ENCODE peak calls at places on chromosome 4, in four cellular contexts. One of them, this sample, is unnamed.

GRCh38 chr4:33063238-33063637 is 2343.1 kb downstream of the PCDH7 start:
- DNase-seq in iris pigment epithelial cell: peak; percentile 72
- DNase-seq in foreskin fibroblast: peak; percentile 82
- DNase-seq in CD8-positive, alpha-beta T cell: no peak
- DNase-seq in this sample: no peak

GRCh38 chr4:70743728-70744127 is 22.0 kb downstream of the RUFY3 start:
- DNase-seq in iris pigment epithelial cell: peak; percentile 44
- DNase-seq in foreskin fibroblast: peak; percentile 12
- DNase-seq in CD8-positive, alpha-beta T cell: no peak
- DNase-seq in this sample: no peak

GRCh38 chr4:85187106-85187505 is 220.6 kb upstream of the WDFY3 start:
- DNase-seq in iris pigment epithelial cell: no peak
- DNase-seq in foreskin fibroblast: no peak
- DNase-seq in CD8-positive, alpha-beta T cell: no peak
- DNase-seq in this sample: no peak

GRCh38 chr4:173171098-173171497 is 2.5 kb downstream of the GALNT7 start:
- DNase-seq in iris pigment epithelial cell: peak; percentile 46
- DNase-seq in foreskin fibroblast: peak; percentile 59
- DNase-seq in CD8-positive, alpha-beta T cell: no peak
- DNase-seq in this sample: peak; percentile 43

GRCh38 chr4:89558147-89558546 is 250.5 kb upstream of the GPRIN3 start:
- DNase-seq in iris pigment epithelial cell: peak; percentile 34
- DNase-seq in foreskin fibroblast: peak; percentile 32
- DNase-seq in CD8-positive, alpha-beta T cell: no peak
- DNase-seq in this sample: peak; percentile 32

GRCh38 chr4:88841635-88842034 is 144.0 kb upstream of the NAP1L5 start:
- DNase-seq in iris pigment epithelial cell: peak; percentile 56
- DNase-seq in foreskin fibroblast: peak; percentile 83
- DNase-seq in CD8-positive, alpha-beta T cell: no peak
- DNase-seq in this sample: no peak

GRCh38 chr4:73703320-73703719 is 37.0 kb upstream of the CXCL8 start:
- DNase-seq in iris pigment epithelial cell: no peak
- DNase-seq in foreskin fibroblast: no peak
- DNase-seq in CD8-positive, alpha-beta T cell: no peak
- DNase-seq in this sample: no peak

GRCh38 chr4:5998333-5998936 is 19.8 kb downstream of the C4orf50 start:
- DNase-seq in iris pigment epithelial cell: peak; percentile 62
- DNase-seq in foreskin fibroblast: peak; percentile 59
- DNase-seq in CD8-positive, alpha-beta T cell: no peak
- DNase-seq in this sample: peak; percentile 64

GRCh38 chr4:170256807-170257206 is 167.1 kb upstream of the AADAT start:
- DNase-seq in iris pigment epithelial cell: no peak
- DNase-seq in foreskin fibroblast: no peak
- DNase-seq in CD8-positive, alpha-beta T cell: no peak
- DNase-seq in this sample: no peak

GRCh38 chr4:105969575-105969974 is 74.3 kb downstream of the NPNT start:
- DNase-seq in iris pigment epithelial cell: no peak
- DNase-seq in foreskin fibroblast: no peak
- DNase-seq in CD8-positive, alpha-beta T cell: no peak
- DNase-seq in this sample: no peak

GRCh38 chr4:161823450-161823849 is 340.4 kb downstream of the FSTL5 start:
- DNase-seq in iris pigment epithelial cell: no peak
- DNase-seq in foreskin fibroblast: no peak
- DNase-seq in CD8-positive, alpha-beta T cell: no peak
- DNase-seq in this sample: no peak

GRCh38 chr4:10639664-10640063 is 44.9 kb downstream of the CLNK start:
- DNase-seq in iris pigment epithelial cell: no peak
- DNase-seq in foreskin fibroblast: peak; percentile 14
- DNase-seq in CD8-positive, alpha-beta T cell: no peak
- DNase-seq in this sample: no peak

GRCh38 chr4:37748546-37748945 is 62.4 kb upstream of the RELL1 start:
- DNase-seq in iris pigment epithelial cell: no peak
- DNase-seq in foreskin fibroblast: no peak
- DNase-seq in CD8-positive, alpha-beta T cell: no peak
- DNase-seq in this sample: peak; percentile 13

GRCh38 chr4:112604590-112604989 is 32.1 kb downstream of the ZGRF1 start:
- DNase-seq in iris pigment epithelial cell: peak; percentile 62
- DNase-seq in foreskin fibroblast: peak; percentile 79
- DNase-seq in CD8-positive, alpha-beta T cell: peak; percentile 37
- DNase-seq in this sample: peak; percentile 53

GRCh38 chr4:147928400-147928799 is 196.5 kb downstream of the ARHGAP10 start:
- DNase-seq in iris pigment epithelial cell: peak; percentile 47
- DNase-seq in foreskin fibroblast: peak; percentile 48
- DNase-seq in CD8-positive, alpha-beta T cell: no peak
- DNase-seq in this sample: no peak

GRCh38 chr4:106266201-106266600 is 49.8 kb downstream of the TBCK start:
- DNase-seq in iris pigment epithelial cell: peak; percentile 67
- DNase-seq in foreskin fibroblast: peak; percentile 62
- DNase-seq in CD8-positive, alpha-beta T cell: no peak
- DNase-seq in this sample: peak; percentile 58

GRCh38 chr4:125042031-125042430 is 272.7 kb upstream of the FAT4 start:
- DNase-seq in iris pigment epithelial cell: no peak
- DNase-seq in foreskin fibroblast: no peak
- DNase-seq in CD8-positive, alpha-beta T cell: no peak
- DNase-seq in this sample: no peak

GRCh38 chr4:118848242-118848641 is 12.3 kb upstream of the SEC24D start:
- DNase-seq in iris pigment epithelial cell: no peak
- DNase-seq in foreskin fibroblast: no peak
- DNase-seq in CD8-positive, alpha-beta T cell: no peak
- DNase-seq in this sample: no peak

GRCh38 chr4:150072906-150073714 is 5.1 kb upstream of the DCLK2 start:
- DNase-seq in iris pigment epithelial cell: peak; percentile 93
- DNase-seq in foreskin fibroblast: peak; percentile 92
- DNase-seq in CD8-positive, alpha-beta T cell: no peak
- DNase-seq in this sample: no peak

GRCh38 chr4:54231419-54232150 is 2.5 kb downstream of the PDGFRA start:
- DNase-seq in iris pigment epithelial cell: peak; percentile 56
- DNase-seq in foreskin fibroblast: peak; percentile 91
- DNase-seq in CD8-positive, alpha-beta T cell: no peak
- DNase-seq in this sample: no peak

GRCh38 chr4:143302526-143302925 is 34.1 kb upstream of the GAB1 start:
- DNase-seq in iris pigment epithelial cell: no peak
- DNase-seq in foreskin fibroblast: peak; percentile 16
- DNase-seq in CD8-positive, alpha-beta T cell: no peak
- DNase-seq in this sample: no peak

GRCh38 chr4:77193511-77194236 is 36.7 kb downstream of the CCNG2 start:
- DNase-seq in iris pigment epithelial cell: no peak
- DNase-seq in foreskin fibroblast: no peak
- DNase-seq in CD8-positive, alpha-beta T cell: peak; percentile 77
- DNase-seq in this sample: no peak

GRCh38 chr4:18795794-18796193 is 774.2 kb upstream of the LCORL start:
- DNase-seq in iris pigment epithelial cell: no peak
- DNase-seq in foreskin fibroblast: no peak
- DNase-seq in CD8-positive, alpha-beta T cell: no peak
- DNase-seq in this sample: no peak

GRCh38 chr4:24980064-24980690 is 50.6 kb downstream of the LGI2 start:
- DNase-seq in iris pigment epithelial cell: peak; percentile 71
- DNase-seq in foreskin fibroblast: peak; percentile 88
- DNase-seq in CD8-positive, alpha-beta T cell: no peak
- DNase-seq in this sample: peak; percentile 37

GRCh38 chr4:139176299-139177048 is 544 bp downstream of the ELF2 start:
- DNase-seq in iris pigment epithelial cell: peak; percentile 79
- DNase-seq in foreskin fibroblast: peak; percentile 89
- DNase-seq in CD8-positive, alpha-beta T cell: peak; percentile 63
- DNase-seq in this sample: peak; percentile 76

GRCh38 chr4:182968917-182969650 is 51.9 kb upstream of the DCTD start:
- DNase-seq in iris pigment epithelial cell: no peak
- DNase-seq in foreskin fibroblast: no peak
- DNase-seq in CD8-positive, alpha-beta T cell: no peak
- DNase-seq in this sample: no peak

This sample was measured in SJCRH30.